ENCODE peak calls at places on chromosomes 7 and 10, in eight cellular contexts. O, Z, B, N, R, J, V and F are unnamed samples.

GRCh38 chr7:25527665-25528064 is 299.4 kb upstream of the NPVF start:
- DNase-seq in O (no peak), Z (no peak), B (no peak), N (no peak), R (no peak), J (no peak), V (no peak), F (no peak)

GRCh38 chr7:12709731-12710502 is 22.5 kb downstream of the ARL4A start:
- DNase-seq in O (no peak), Z (no peak), B (peak), N (peak), R (no peak), J (no peak), V (no peak), F (no peak)

GRCh38 chr10:78757542-78757941 is 311.2 kb upstream of the ZMIZ1 start:
- DNase-seq in O (no peak), Z (no peak), B (peak), N (peak), R (no peak), J (no peak), V (no peak), F (no peak)

GRCh38 chr7:50166997-50167961 is 74.2 kb upstream of the ZPBP start:
- DNase-seq in O (no peak), Z (no peak), B (no peak), N (no peak), R (peak), J (no peak), V (no peak), F (no peak)

GRCh38 chr7:97578225-97578624 is 153.7 kb upstream of the TAC1 start:
- DNase-seq in O (no peak), Z (no peak), B (no peak), N (no peak), R (no peak), J (no peak), V (no peak), F (no peak)

GRCh38 chr7:50782376-50783208 is at the start of gene GRB10:
- DNase-seq in O (no peak), Z (no peak), B (no peak), N (peak), R (no peak), J (peak), V (no peak), F (peak)

GRCh38 chr7:25216837-25217236 is 11.4 kb downstream of the NPVF start:
- DNase-seq in O (peak), Z (no peak), B (peak), N (peak), R (peak), J (no peak), V (no peak), F (no peak)

GRCh38 chr10:132886211-132887099 is 55.9 kb downstream of the CFAP46 start:
- DNase-seq in O (no peak), Z (no peak), B (no peak), N (peak), R (peak), J (peak), V (no peak), F (peak)

GRCh38 chr10:68489919-68490318 is 18.1 kb upstream of the DNA2 start:
- DNase-seq in O (no peak), Z (no peak), B (no peak), N (peak), R (no peak), J (no peak), V (no peak), F (no peak)

GRCh38 chr10:93991596-93992284 is 2.0 kb upstream of the PLCE1 start:
- DNase-seq in O (no peak), Z (no peak), B (peak), N (peak), R (no peak), J (no peak), V (no peak), F (no peak)

GRCh38 chr10:97454330-97455036 is 8.5 kb downstream of the ZDHHC16 start:
- DNase-seq in O (no peak), Z (no peak), B (peak), N (peak), R (no peak), J (no peak), V (no peak), F (no peak)

GRCh38 chr7:97004931-97005763 is at the start of gene DLX6:
- DNase-seq in O (no peak), Z (no peak), B (peak), N (peak), R (no peak), J (no peak), V (peak), F (no peak)

GRCh38 chr10:59177031-59177861 is 803 bp downstream of the PHYHIPL start:
- DNase-seq in O (no peak), Z (no peak), B (peak), N (peak), R (no peak), J (no peak), V (no peak), F (peak)

GRCh38 chr10:18204050-18204449 is 63.8 kb downstream of the CACNB2 start:
- DNase-seq in O (no peak), Z (no peak), B (no peak), N (no peak), R (no peak), J (no peak), V (no peak), F (no peak)

GRCh38 chr10:80464557-80465466 is 10.7 kb downstream of the TSPAN14 start:
- DNase-seq in O (peak), Z (no peak), B (no peak), N (no peak), R (peak), J (no peak), V (no peak), F (no peak)

GRCh38 chr7:148319316-148319808 is 271.2 kb upstream of the C7orf33 start:
- DNase-seq in O (no peak), Z (no peak), B (no peak), N (no peak), R (no peak), J (no peak), V (no peak), F (no peak)

GRCh38 chr7:137820677-137821420 is 25.9 kb downstream of the DGKI start:
- DNase-seq in O (peak), Z (no peak), B (peak), N (peak), R (no peak), J (no peak), V (no peak), F (no peak)

GRCh38 chr7:66142996-66143395 is 28.3 kb downstream of the CRCP start:
- DNase-seq in O (no peak), Z (no peak), B (no peak), N (no peak), R (no peak), J (no peak), V (no peak), F (no peak)

GRCh38 chr7:111756687-111757178 is 194.4 kb upstream of the IMMP2L start:
- DNase-seq in O (no peak), Z (no peak), B (peak), N (peak), R (no peak), J (peak), V (no peak), F (peak)

GRCh38 chr7:22453159-22453558 is 46.8 kb downstream of the STEAP1B start:
- DNase-seq in O (no peak), Z (no peak), B (no peak), N (no peak), R (peak), J (no peak), V (no peak), F (no peak)

GRCh38 chr7:70446448-70447143 is 685.3 kb upstream of the GALNT17 start:
- DNase-seq in O (no peak), Z (no peak), B (no peak), N (no peak), R (no peak), J (no peak), V (no peak), F (no peak)

GRCh38 chr10:27701971-27702537 is 43.6 kb downstream of the MKX start:
- DNase-seq in O (peak), Z (no peak), B (no peak), N (no peak), R (no peak), J (no peak), V (no peak), F (no peak)

GRCh38 chr7:45407730-45408406 is 166.3 kb upstream of the ADCY1 start:
- DNase-seq in O (peak), Z (no peak), B (no peak), N (no peak), R (no peak), J (no peak), V (no peak), F (no peak)

GRCh38 chr7:34080513-34080912 is 175.2 kb downstream of the BMPER start:
- DNase-seq in O (no peak), Z (no peak), B (peak), N (no peak), R (no peak), J (no peak), V (no peak), F (no peak)

GRCh38 chr7:142629588-142630260 is 119.5 kb upstream of the PRSS1 start:
- DNase-seq in O (no peak), Z (no peak), B (peak), N (peak), R (no peak), J (no peak), V (no peak), F (no peak)

GRCh38 chr7:86747698-86748097 is 104.0 kb downstream of the GRM3 start:
- DNase-seq in O (no peak), Z (no peak), B (no peak), N (no peak), R (no peak), J (no peak), V (no peak), F (no peak)